ENCODE peak calls at places on chromosomes 13 and 19, in six cellular contexts. One of them, this sample, is unnamed.

GRCh38 chr19:16804176-16804575 is 25.0 kb upstream of the SIN3B start:
- DNase-seq in activated CD4-positive, alpha-beta T cell treated with anti-CD3 and anti-CD28 coated beads, Interleukin-2, amount 10 ng/mL, durations not matched to agents 7 days and 5 days: no peak
- DNase-seq in heart left ventricle: no peak
- DNase-seq in nephron progenitor cell: no peak
- DNase-seq in ELR: no peak
- DNase-seq in PC-3: no peak
- DNase-seq in this sample: no peak

GRCh38 chr19:19637523-19638251 is 5.8 kb downstream of the GMIP start:
- DNase-seq in activated CD4-positive, alpha-beta T cell treated with anti-CD3 and anti-CD28 coated beads, Interleukin-2, amount 10 ng/mL, durations not matched to agents 7 days and 5 days: no peak
- DNase-seq in heart left ventricle: no peak
- DNase-seq in nephron progenitor cell: no peak
- DNase-seq in ELR: no peak
- DNase-seq in PC-3: no peak
- DNase-seq in this sample: no peak

GRCh38 chr13:40672310-40673060 is 6.0 kb upstream of the FOXO1 start:
- DNase-seq in activated CD4-positive, alpha-beta T cell treated with anti-CD3 and anti-CD28 coated beads, Interleukin-2, amount 10 ng/mL, durations not matched to agents 7 days and 5 days: no peak
- DNase-seq in heart left ventricle: no peak
- DNase-seq in nephron progenitor cell: no peak
- DNase-seq in ELR: peak
- DNase-seq in PC-3: peak
- DNase-seq in this sample: peak

GRCh38 chr19:15129856-15130580 is 22.8 kb downstream of the SYDE1 start:
- DNase-seq in activated CD4-positive, alpha-beta T cell treated with anti-CD3 and anti-CD28 coated beads, Interleukin-2, amount 10 ng/mL, durations not matched to agents 7 days and 5 days: peak
- DNase-seq in heart left ventricle: no peak
- DNase-seq in nephron progenitor cell: no peak
- DNase-seq in ELR: no peak
- DNase-seq in PC-3: peak
- DNase-seq in this sample: peak

GRCh38 chr13:37868691-37869505 is 674 bp downstream of the TRPC4 start:
- DNase-seq in activated CD4-positive, alpha-beta T cell treated with anti-CD3 and anti-CD28 coated beads, Interleukin-2, amount 10 ng/mL, durations not matched to agents 7 days and 5 days: no peak
- DNase-seq in heart left ventricle: no peak
- DNase-seq in nephron progenitor cell: peak
- DNase-seq in ELR: peak
- DNase-seq in PC-3: no peak
- DNase-seq in this sample: no peak

GRCh38 chr19:46756544-46756888 is 10.3 kb upstream of the STRN4 start:
- DNase-seq in activated CD4-positive, alpha-beta T cell treated with anti-CD3 and anti-CD28 coated beads, Interleukin-2, amount 10 ng/mL, durations not matched to agents 7 days and 5 days: no peak
- DNase-seq in heart left ventricle: no peak
- DNase-seq in nephron progenitor cell: no peak
- DNase-seq in ELR: no peak
- DNase-seq in PC-3: no peak
- DNase-seq in this sample: no peak

GRCh38 chr19:5292453-5292842 is 48.2 kb downstream of the PTPRS start:
- DNase-seq in activated CD4-positive, alpha-beta T cell treated with anti-CD3 and anti-CD28 coated beads, Interleukin-2, amount 10 ng/mL, durations not matched to agents 7 days and 5 days: no peak
- DNase-seq in heart left ventricle: no peak
- DNase-seq in nephron progenitor cell: no peak
- DNase-seq in ELR: no peak
- DNase-seq in PC-3: peak
- DNase-seq in this sample: peak

GRCh38 chr19:3073159-3073563 is 10.9 kb upstream of the TLE5 start:
- DNase-seq in activated CD4-positive, alpha-beta T cell treated with anti-CD3 and anti-CD28 coated beads, Interleukin-2, amount 10 ng/mL, durations not matched to agents 7 days and 5 days: no peak
- DNase-seq in heart left ventricle: no peak
- DNase-seq in nephron progenitor cell: no peak
- DNase-seq in ELR: peak
- DNase-seq in PC-3: no peak
- DNase-seq in this sample: no peak

GRCh38 chr13:44180876-44181536 is 192.6 kb upstream of the SERP2 start:
- DNase-seq in activated CD4-positive, alpha-beta T cell treated with anti-CD3 and anti-CD28 coated beads, Interleukin-2, amount 10 ng/mL, durations not matched to agents 7 days and 5 days: no peak
- DNase-seq in heart left ventricle: no peak
- DNase-seq in nephron progenitor cell: no peak
- DNase-seq in ELR: no peak
- DNase-seq in PC-3: no peak
- DNase-seq in this sample: no peak

GRCh38 chr19:55336101-55336500 is 3.6 kb upstream of the KMT5C start:
- DNase-seq in activated CD4-positive, alpha-beta T cell treated with anti-CD3 and anti-CD28 coated beads, Interleukin-2, amount 10 ng/mL, durations not matched to agents 7 days and 5 days: no peak
- DNase-seq in heart left ventricle: no peak
- DNase-seq in nephron progenitor cell: no peak
- DNase-seq in ELR: peak
- DNase-seq in PC-3: peak
- DNase-seq in this sample: no peak

GRCh38 chr19:19458110-19458816 is 52.8 kb downstream of the GATAD2A start:
- DNase-seq in activated CD4-positive, alpha-beta T cell treated with anti-CD3 and anti-CD28 coated beads, Interleukin-2, amount 10 ng/mL, durations not matched to agents 7 days and 5 days: no peak
- DNase-seq in heart left ventricle: no peak
- DNase-seq in nephron progenitor cell: no peak
- DNase-seq in ELR: no peak
- DNase-seq in PC-3: no peak
- DNase-seq in this sample: no peak

GRCh38 chr13:109728061-109728460 is 58.3 kb downstream of the IRS2 start:
- DNase-seq in activated CD4-positive, alpha-beta T cell treated with anti-CD3 and anti-CD28 coated beads, Interleukin-2, amount 10 ng/mL, durations not matched to agents 7 days and 5 days: no peak
- DNase-seq in heart left ventricle: no peak
- DNase-seq in nephron progenitor cell: no peak
- DNase-seq in ELR: no peak
- DNase-seq in PC-3: no peak
- DNase-seq in this sample: no peak

GRCh38 chr19:5927439-5927821 is 13.4 kb downstream of the CAPS start:
- DNase-seq in activated CD4-positive, alpha-beta T cell treated with anti-CD3 and anti-CD28 coated beads, Interleukin-2, amount 10 ng/mL, durations not matched to agents 7 days and 5 days: no peak
- DNase-seq in heart left ventricle: no peak
- DNase-seq in nephron progenitor cell: no peak
- DNase-seq in ELR: no peak
- DNase-seq in PC-3: no peak
- DNase-seq in this sample: no peak

GRCh38 chr19:10109528-10109927 is 2.0 kb upstream of the P2RY11 start:
- DNase-seq in activated CD4-positive, alpha-beta T cell treated with anti-CD3 and anti-CD28 coated beads, Interleukin-2, amount 10 ng/mL, durations not matched to agents 7 days and 5 days: no peak
- DNase-seq in heart left ventricle: no peak
- DNase-seq in nephron progenitor cell: no peak
- DNase-seq in ELR: no peak
- DNase-seq in PC-3: no peak
- DNase-seq in this sample: no peak

GRCh38 chr13:31896427-31896826 is 135.1 kb upstream of the FRY start:
- DNase-seq in activated CD4-positive, alpha-beta T cell treated with anti-CD3 and anti-CD28 coated beads, Interleukin-2, amount 10 ng/mL, durations not matched to agents 7 days and 5 days: no peak
- DNase-seq in heart left ventricle: no peak
- DNase-seq in nephron progenitor cell: no peak
- DNase-seq in ELR: peak
- DNase-seq in PC-3: no peak
- DNase-seq in this sample: no peak

GRCh38 chr19:48633148-48634035 is 3.8 kb downstream of the DBP start:
- DNase-seq in activated CD4-positive, alpha-beta T cell treated with anti-CD3 and anti-CD28 coated beads, Interleukin-2, amount 10 ng/mL, durations not matched to agents 7 days and 5 days: no peak
- DNase-seq in heart left ventricle: no peak
- DNase-seq in nephron progenitor cell: no peak
- DNase-seq in ELR: no peak
- DNase-seq in PC-3: no peak
- DNase-seq in this sample: no peak

GRCh38 chr19:50972795-50973376 is 3.5 kb upstream of the KLK6 start:
- DNase-seq in activated CD4-positive, alpha-beta T cell treated with anti-CD3 and anti-CD28 coated beads, Interleukin-2, amount 10 ng/mL, durations not matched to agents 7 days and 5 days: no peak
- DNase-seq in heart left ventricle: no peak
- DNase-seq in nephron progenitor cell: no peak
- DNase-seq in ELR: no peak
- DNase-seq in PC-3: peak
- DNase-seq in this sample: no peak

GRCh38 chr13:75870397-75870801 is 234.3 kb downstream of the LMO7 start:
- DNase-seq in activated CD4-positive, alpha-beta T cell treated with anti-CD3 and anti-CD28 coated beads, Interleukin-2, amount 10 ng/mL, durations not matched to agents 7 days and 5 days: peak
- DNase-seq in heart left ventricle: no peak
- DNase-seq in nephron progenitor cell: no peak
- DNase-seq in ELR: peak
- DNase-seq in PC-3: peak
- DNase-seq in this sample: no peak

GRCh38 chr19:5672708-5673459 is 7.4 kb downstream of the MICOS13 start:
- DNase-seq in activated CD4-positive, alpha-beta T cell treated with anti-CD3 and anti-CD28 coated beads, Interleukin-2, amount 10 ng/mL, durations not matched to agents 7 days and 5 days: no peak
- DNase-seq in heart left ventricle: peak
- DNase-seq in nephron progenitor cell: no peak
- DNase-seq in ELR: no peak
- DNase-seq in PC-3: no peak
- DNase-seq in this sample: no peak

GRCh38 chr13:75445717-75446529 is 36.0 kb downstream of the TBC1D4 start:
- DNase-seq in activated CD4-positive, alpha-beta T cell treated with anti-CD3 and anti-CD28 coated beads, Interleukin-2, amount 10 ng/mL, durations not matched to agents 7 days and 5 days: no peak
- DNase-seq in heart left ventricle: no peak
- DNase-seq in nephron progenitor cell: no peak
- DNase-seq in ELR: peak
- DNase-seq in PC-3: peak
- DNase-seq in this sample: no peak